ENCODE peak calls at places on chromosomes 16 and 17, in nine cellular contexts. One of them, this sample, is unnamed.

GRCh38 chr17:50467855-50468119 is 893 bp downstream of the CHAD start:
- DNase-seq in upper lobe of right lung: no peak
- DNase-seq in Peyer's patch: no peak
- DNase-seq in HCT116: no peak
- DNase-seq in PC-9: no peak
- DNase-seq in astrocyte of the spinal cord: no peak
- DNase-seq in right atrium auricular region: no peak
- DNase-seq in choroid plexus epithelial cell: no peak
- DNase-seq in naive thymus-derived CD4-positive, alpha-beta T cell: no peak
- DNase-seq in this sample: no peak

GRCh38 chr16:19935696-19936095 is 51.0 kb upstream of the GPRC5B start:
- DNase-seq in naive thymus-derived CD4-positive, alpha-beta T cell: no peak
- DNase-seq in PC-9: no peak
- DNase-seq in HCT116: no peak
- DNase-seq in upper lobe of right lung: no peak
- DNase-seq in choroid plexus epithelial cell: no peak
- DNase-seq in right atrium auricular region: no peak
- DNase-seq in astrocyte of the spinal cord: no peak
- DNase-seq in Peyer's patch: no peak
- DNase-seq in this sample: no peak

GRCh38 chr16:83953796-83954576 is 946 bp downstream of the OSGIN1 start:
- DNase-seq in naive thymus-derived CD4-positive, alpha-beta T cell: peak
- DNase-seq in Peyer's patch: no peak
- DNase-seq in PC-9: peak
- DNase-seq in HCT116: peak
- DNase-seq in right atrium auricular region: no peak
- DNase-seq in choroid plexus epithelial cell: peak
- DNase-seq in astrocyte of the spinal cord: peak
- DNase-seq in upper lobe of right lung: no peak
- DNase-seq in this sample: peak

GRCh38 chr16:69563605-69564580 is 1.9 kb upstream of the NFAT5 start:
- DNase-seq in right atrium auricular region: no peak
- DNase-seq in astrocyte of the spinal cord: peak
- DNase-seq in PC-9: peak
- DNase-seq in naive thymus-derived CD4-positive, alpha-beta T cell: peak
- DNase-seq in upper lobe of right lung: no peak
- DNase-seq in choroid plexus epithelial cell: peak
- DNase-seq in HCT116: no peak
- DNase-seq in Peyer's patch: no peak
- DNase-seq in this sample: no peak

GRCh38 chr16:47732122-47732805 is 271.1 kb downstream of the PHKB start:
- DNase-seq in astrocyte of the spinal cord: no peak
- DNase-seq in upper lobe of right lung: no peak
- DNase-seq in Peyer's patch: no peak
- DNase-seq in right atrium auricular region: no peak
- DNase-seq in PC-9: peak
- DNase-seq in HCT116: peak
- DNase-seq in choroid plexus epithelial cell: peak
- DNase-seq in naive thymus-derived CD4-positive, alpha-beta T cell: no peak
- DNase-seq in this sample: peak

GRCh38 chr17:48503747-48504146 is 27.1 kb downstream of the HOXB1 start:
- DNase-seq in upper lobe of right lung: no peak
- DNase-seq in naive thymus-derived CD4-positive, alpha-beta T cell: no peak
- DNase-seq in PC-9: no peak
- DNase-seq in HCT116: no peak
- DNase-seq in right atrium auricular region: no peak
- DNase-seq in Peyer's patch: no peak
- DNase-seq in astrocyte of the spinal cord: no peak
- DNase-seq in choroid plexus epithelial cell: no peak
- DNase-seq in this sample: no peak

GRCh38 chr17:8964801-8965393 is 610 bp downstream of the PIK3R5 start:
- DNase-seq in right atrium auricular region: no peak
- DNase-seq in PC-9: no peak
- DNase-seq in astrocyte of the spinal cord: no peak
- DNase-seq in upper lobe of right lung: peak
- DNase-seq in naive thymus-derived CD4-positive, alpha-beta T cell: peak
- DNase-seq in HCT116: no peak
- DNase-seq in Peyer's patch: no peak
- DNase-seq in choroid plexus epithelial cell: no peak
- DNase-seq in this sample: peak

GRCh38 chr16:88478115-88478514 is 25.0 kb downstream of the ZFPM1 start:
- DNase-seq in Peyer's patch: no peak
- DNase-seq in choroid plexus epithelial cell: no peak
- DNase-seq in astrocyte of the spinal cord: no peak
- DNase-seq in upper lobe of right lung: no peak
- DNase-seq in right atrium auricular region: no peak
- DNase-seq in PC-9: no peak
- DNase-seq in HCT116: no peak
- DNase-seq in naive thymus-derived CD4-positive, alpha-beta T cell: peak
- DNase-seq in this sample: peak

GRCh38 chr16:74094514-74094913 is 202.1 kb upstream of the PSMD7 start:
- DNase-seq in HCT116: no peak
- DNase-seq in upper lobe of right lung: no peak
- DNase-seq in choroid plexus epithelial cell: no peak
- DNase-seq in astrocyte of the spinal cord: no peak
- DNase-seq in Peyer's patch: no peak
- DNase-seq in naive thymus-derived CD4-positive, alpha-beta T cell: no peak
- DNase-seq in PC-9: no peak
- DNase-seq in right atrium auricular region: no peak
- DNase-seq in this sample: no peak

GRCh38 chr16:51155901-51156810 is 5.1 kb upstream of the SALL1 start:
- DNase-seq in choroid plexus epithelial cell: no peak
- DNase-seq in Peyer's patch: no peak
- DNase-seq in upper lobe of right lung: no peak
- DNase-seq in astrocyte of the spinal cord: peak
- DNase-seq in right atrium auricular region: no peak
- DNase-seq in HCT116: no peak
- DNase-seq in naive thymus-derived CD4-positive, alpha-beta T cell: no peak
- DNase-seq in PC-9: no peak
- DNase-seq in this sample: no peak

GRCh38 chr17:3558603-3559269 is 1.1 kb upstream of the TRPV3 start:
- DNase-seq in right atrium auricular region: no peak
- DNase-seq in PC-9: peak
- DNase-seq in upper lobe of right lung: no peak
- DNase-seq in choroid plexus epithelial cell: peak
- DNase-seq in Peyer's patch: peak
- DNase-seq in astrocyte of the spinal cord: peak
- DNase-seq in HCT116: no peak
- DNase-seq in naive thymus-derived CD4-positive, alpha-beta T cell: no peak
- DNase-seq in this sample: no peak

GRCh38 chr17:67035131-67036083 is 8.9 kb upstream of the CACNG1 start:
- DNase-seq in upper lobe of right lung: no peak
- DNase-seq in PC-9: no peak
- DNase-seq in right atrium auricular region: no peak
- DNase-seq in choroid plexus epithelial cell: no peak
- DNase-seq in astrocyte of the spinal cord: no peak
- DNase-seq in Peyer's patch: no peak
- DNase-seq in naive thymus-derived CD4-positive, alpha-beta T cell: no peak
- DNase-seq in HCT116: no peak
- DNase-seq in this sample: no peak

GRCh38 chr17:63826468-63827001 is 696 bp upstream of the PSMC5 start:
- DNase-seq in HCT116: no peak
- DNase-seq in right atrium auricular region: peak
- DNase-seq in PC-9: no peak
- DNase-seq in naive thymus-derived CD4-positive, alpha-beta T cell: no peak
- DNase-seq in Peyer's patch: no peak
- DNase-seq in upper lobe of right lung: no peak
- DNase-seq in choroid plexus epithelial cell: peak
- DNase-seq in astrocyte of the spinal cord: peak
- DNase-seq in this sample: no peak

GRCh38 chr16:642189-643049 is 791 bp downstream of the MCRIP2 start:
- DNase-seq in choroid plexus epithelial cell: no peak
- DNase-seq in HCT116: no peak
- DNase-seq in Peyer's patch: peak
- DNase-seq in right atrium auricular region: no peak
- DNase-seq in PC-9: peak
- DNase-seq in astrocyte of the spinal cord: no peak
- DNase-seq in upper lobe of right lung: peak
- DNase-seq in naive thymus-derived CD4-positive, alpha-beta T cell: no peak
- DNase-seq in this sample: no peak

GRCh38 chr17:21129023-21129681 is 2.4 kb downstream of the DHRS7B start:
- DNase-seq in choroid plexus epithelial cell: peak
- DNase-seq in HCT116: no peak
- DNase-seq in right atrium auricular region: no peak
- DNase-seq in upper lobe of right lung: no peak
- DNase-seq in Peyer's patch: no peak
- DNase-seq in PC-9: no peak
- DNase-seq in naive thymus-derived CD4-positive, alpha-beta T cell: no peak
- DNase-seq in astrocyte of the spinal cord: peak
- DNase-seq in this sample: no peak

GRCh38 chr17:65670667-65671371 is 109.4 kb upstream of the AXIN2 start:
- DNase-seq in naive thymus-derived CD4-positive, alpha-beta T cell: no peak
- DNase-seq in Peyer's patch: no peak
- DNase-seq in HCT116: no peak
- DNase-seq in upper lobe of right lung: no peak
- DNase-seq in PC-9: no peak
- DNase-seq in choroid plexus epithelial cell: no peak
- DNase-seq in right atrium auricular region: no peak
- DNase-seq in astrocyte of the spinal cord: peak
- DNase-seq in this sample: no peak

GRCh38 chr16:89037261-89038152 is 56.1 kb upstream of the ACSF3 start:
- DNase-seq in PC-9: no peak
- DNase-seq in choroid plexus epithelial cell: peak
- DNase-seq in HCT116: no peak
- DNase-seq in naive thymus-derived CD4-positive, alpha-beta T cell: peak
- DNase-seq in astrocyte of the spinal cord: peak
- DNase-seq in upper lobe of right lung: no peak
- DNase-seq in Peyer's patch: no peak
- DNase-seq in right atrium auricular region: no peak
- DNase-seq in this sample: no peak

GRCh38 chr17:60802377-60802776 is 124.7 kb downstream of the BCAS3 start:
- DNase-seq in Peyer's patch: no peak
- DNase-seq in upper lobe of right lung: no peak
- DNase-seq in PC-9: no peak
- DNase-seq in astrocyte of the spinal cord: no peak
- DNase-seq in choroid plexus epithelial cell: no peak
- DNase-seq in naive thymus-derived CD4-positive, alpha-beta T cell: no peak
- DNase-seq in HCT116: no peak
- DNase-seq in right atrium auricular region: no peak
- DNase-seq in this sample: no peak

GRCh38 chr17:17494499-17495447 is 1.4 kb downstream of the RASD1 start:
- DNase-seq in naive thymus-derived CD4-positive, alpha-beta T cell: peak
- DNase-seq in choroid plexus epithelial cell: peak
- DNase-seq in astrocyte of the spinal cord: peak
- DNase-seq in upper lobe of right lung: peak
- DNase-seq in Peyer's patch: peak
- DNase-seq in right atrium auricular region: peak
- DNase-seq in HCT116: no peak
- DNase-seq in PC-9: no peak
- DNase-seq in this sample: no peak
- H3K4me3 ChIP-seq in naive thymus-derived CD4-positive, alpha-beta T cell: peak
- H3K4me3 ChIP-seq in choroid plexus epithelial cell: peak
- H3K4me3 ChIP-seq in astrocyte of the spinal cord: peak
- H3K4me3 ChIP-seq in upper lobe of right lung: peak
- H3K4me3 ChIP-seq in Peyer's patch: peak
- H3K4me3 ChIP-seq in right atrium auricular region: peak
- H3K4me3 ChIP-seq in HCT116: no peak
- H3K4me3 ChIP-seq in PC-9: no peak
- H3K4me3 ChIP-seq in this sample: no peak

GRCh38 chr16:68070249-68070725 is 14.9 kb upstream of the NFATC3 start:
- DNase-seq in right atrium auricular region: no peak
- DNase-seq in HCT116: no peak
- DNase-seq in Peyer's patch: no peak
- DNase-seq in naive thymus-derived CD4-positive, alpha-beta T cell: no peak
- DNase-seq in upper lobe of right lung: no peak
- DNase-seq in astrocyte of the spinal cord: no peak
- DNase-seq in choroid plexus epithelial cell: no peak
- DNase-seq in PC-9: no peak
- DNase-seq in this sample: no peak
- H3K4me3 ChIP-seq in right atrium auricular region: no peak
- H3K4me3 ChIP-seq in HCT116: no peak
- H3K4me3 ChIP-seq in Peyer's patch: no peak
- H3K4me3 ChIP-seq in naive thymus-derived CD4-positive, alpha-beta T cell: peak
- H3K4me3 ChIP-seq in upper lobe of right lung: no peak
- H3K4me3 ChIP-seq in astrocyte of the spinal cord: no peak
- H3K4me3 ChIP-seq in choroid plexus epithelial cell: no peak
- H3K4me3 ChIP-seq in PC-9: no peak
- H3K4me3 ChIP-seq in this sample: no peak

DNA sequence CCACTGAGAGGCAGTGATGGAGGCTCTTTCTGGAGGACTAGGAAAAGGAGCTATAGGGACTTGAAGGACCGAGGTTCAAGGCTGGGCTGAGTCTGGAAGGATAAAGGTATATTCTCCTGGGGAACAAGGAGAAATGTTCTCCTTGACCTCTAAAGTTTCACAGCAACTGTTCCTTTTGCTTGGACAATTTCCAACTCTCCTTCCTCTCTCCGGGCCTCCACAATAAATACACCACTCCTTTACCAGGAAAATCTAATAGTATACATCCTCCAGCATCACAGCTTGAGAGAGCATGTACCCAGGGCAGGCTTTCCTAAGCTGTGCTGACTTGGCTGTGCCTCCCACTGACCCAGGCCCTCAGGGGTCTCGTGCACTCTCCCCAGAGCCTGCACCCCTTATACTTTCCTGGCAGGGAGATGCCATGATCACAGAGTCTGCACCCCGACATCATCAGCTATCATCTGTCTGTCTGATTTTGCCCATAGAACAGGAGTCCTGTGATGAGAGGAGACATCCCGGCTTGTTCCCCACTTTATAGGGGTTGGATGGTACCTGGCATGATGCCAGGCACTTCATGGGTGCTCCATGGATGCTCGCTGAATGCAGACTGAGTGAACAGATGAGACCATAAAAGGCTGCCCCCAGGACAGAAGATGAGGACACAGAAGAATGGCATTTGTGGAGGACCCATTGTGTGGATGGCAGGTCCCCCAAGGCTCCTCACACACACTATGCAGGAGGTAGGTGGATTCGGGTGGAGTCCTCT is 582.6 kb upstream of the CDH5 start:
- DNase-seq in right atrium auricular region: no peak
- DNase-seq in Peyer's patch: no peak
- DNase-seq in choroid plexus epithelial cell: peak
- DNase-seq in HCT116: no peak
- DNase-seq in astrocyte of the spinal cord: peak
- DNase-seq in PC-9: no peak
- DNase-seq in upper lobe of right lung: no peak
- DNase-seq in naive thymus-derived CD4-positive, alpha-beta T cell: no peak
- DNase-seq in this sample: no peak
- H3K4me3 ChIP-seq in right atrium auricular region: no peak
- H3K4me3 ChIP-seq in Peyer's patch: no peak
- H3K4me3 ChIP-seq in choroid plexus epithelial cell: no peak
- H3K4me3 ChIP-seq in HCT116: no peak
- H3K4me3 ChIP-seq in astrocyte of the spinal cord: no peak
- H3K4me3 ChIP-seq in PC-9: no peak
- H3K4me3 ChIP-seq in upper lobe of right lung: no peak
- H3K4me3 ChIP-seq in naive thymus-derived CD4-positive, alpha-beta T cell: no peak
- H3K4me3 ChIP-seq in this sample: no peak

DNA sequence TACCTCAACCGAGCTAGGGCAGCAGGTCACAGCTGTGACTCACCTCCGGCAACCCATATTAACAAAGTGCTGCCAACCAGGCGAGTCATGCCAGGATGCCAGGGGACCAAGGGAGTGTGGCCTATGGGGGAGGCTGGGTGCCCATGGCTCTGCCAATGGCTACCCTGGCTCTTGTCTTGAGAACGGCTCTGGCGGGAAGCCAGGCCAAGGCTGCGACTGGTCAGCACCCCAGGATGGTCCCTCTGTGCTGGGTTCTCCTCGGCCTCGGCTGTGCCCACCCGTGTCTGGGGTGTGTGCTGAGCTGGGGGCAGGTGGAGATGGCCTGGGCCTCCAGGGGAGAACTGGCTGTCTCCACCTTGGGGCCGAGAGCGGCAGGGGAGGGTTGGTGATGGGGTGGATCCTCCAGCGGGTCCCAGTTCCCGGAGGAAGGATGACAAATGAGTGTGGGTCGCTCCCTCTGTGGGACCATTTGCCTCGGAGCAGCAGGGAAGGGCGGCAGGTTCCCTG is 75.9 kb downstream of the MRC2 start:
- DNase-seq in right atrium auricular region: no peak
- DNase-seq in Peyer's patch: no peak
- DNase-seq in HCT116: no peak
- DNase-seq in upper lobe of right lung: no peak
- DNase-seq in naive thymus-derived CD4-positive, alpha-beta T cell: no peak
- DNase-seq in choroid plexus epithelial cell: no peak
- DNase-seq in astrocyte of the spinal cord: peak
- DNase-seq in PC-9: peak
- DNase-seq in this sample: no peak
- H3K4me3 ChIP-seq in right atrium auricular region: peak
- H3K4me3 ChIP-seq in Peyer's patch: peak
- H3K4me3 ChIP-seq in HCT116: peak
- H3K4me3 ChIP-seq in upper lobe of right lung: peak
- H3K4me3 ChIP-seq in naive thymus-derived CD4-positive, alpha-beta T cell: no peak
- H3K4me3 ChIP-seq in choroid plexus epithelial cell: peak
- H3K4me3 ChIP-seq in astrocyte of the spinal cord: peak
- H3K4me3 ChIP-seq in PC-9: peak
- H3K4me3 ChIP-seq in this sample: peak

This sample was measured in Jurkat, Clone E6-1.